ENCODE peak calls at places on chromosomes 5 and 9, in nine cellular contexts. P is MCF 10A, X is spleen, I is osteocyte, Q is BJ, M is coronary artery, W is fibroblast of lung, A is pancreas, S is fibroblast of mammary gland. N is an unnamed sample.

GRCh38 chr5:100827481-100827889 is 75.6 kb downstream of the ST8SIA4 start:
- DNase-seq in A (no peak), M (no peak), X (no peak), Q (no peak), I (no peak), W (peak; percentile 27), S (peak; percentile 5), P (peak; percentile 22), N (no peak)

GRCh38 chr9:131420913-131421312 is 27.0 kb downstream of the PRRC2B start:
- DNase-seq in W (peak; percentile 63), M (no peak), Q (no peak), A (no peak), P (peak; percentile 75), X (no peak), I (no peak), S (peak; percentile 57), N (no peak)

GRCh38 chr5:149392718-149393117 is 13.6 kb upstream of the IL17B start:
- DNase-seq in X (no peak), M (no peak), I (no peak), S (peak; percentile 92), A (no peak), P (peak; percentile 66), Q (no peak), W (peak; percentile 68), N (no peak)

GRCh38 chr5:171363846-171364245 is 23.8 kb upstream of the NPM1 start:
- DNase-seq in M (no peak), I (no peak), A (no peak), P (no peak), S (no peak), X (no peak), Q (no peak), W (no peak), N (no peak)

GRCh38 chr5:93800988-93801811 is 59.8 kb upstream of the POU5F2 start:
- DNase-seq in Q (no peak), W (peak; percentile 81), S (peak; percentile 66), M (no peak), X (no peak), A (no peak), P (peak; percentile 69), I (no peak), N (no peak)

GRCh38 chr9:126499005-126499910 is 114.5 kb upstream of the LMX1B start:
- DNase-seq in X (peak; percentile 90), M (no peak), S (peak; percentile 15), I (peak; percentile 83), W (peak; percentile 43), P (peak; percentile 48), A (no peak), Q (no peak), N (no peak)

GRCh38 chr5:147223951-147224791 is 10.7 kb upstream of the STK32A start:
- DNase-seq in W (peak; percentile 64), S (peak; percentile 61), M (no peak), I (no peak), A (peak; percentile 16), Q (peak; percentile 3), X (no peak), P (peak; percentile 78), N (peak; percentile 20)

GRCh38 chr5:73883646-73884045 is 257.6 kb downstream of the ARHGEF28 start:
- DNase-seq in Q (no peak), W (no peak), M (no peak), X (no peak), I (no peak), A (no peak), S (no peak), P (no peak), N (no peak)

GRCh38 chr9:14205463-14205862 is 108.5 kb downstream of the NFIB start:
- DNase-seq in M (no peak), A (no peak), Q (peak; percentile 6), S (peak; percentile 85), P (peak; percentile 70), W (peak; percentile 63), I (no peak), X (no peak), N (no peak)

GRCh38 chr5:113984928-113985327 is 376.9 kb upstream of the KCNN2 start:
- DNase-seq in M (no peak), I (no peak), W (no peak), A (peak; percentile 34), Q (no peak), P (no peak), S (no peak), X (no peak), N (no peak)

GRCh38 chr5:172164773-172165212 is 23.2 kb downstream of the STK10 start:
- DNase-seq in I (no peak), X (no peak), A (no peak), M (no peak), P (no peak), Q (no peak), S (peak; percentile 52), W (peak; percentile 50), N (no peak)

GRCh38 chr9:86488794-86489193 is 134.6 kb upstream of the TUT7 start:
- DNase-seq in M (no peak), W (no peak), S (no peak), X (no peak), A (no peak), P (no peak), I (no peak), Q (no peak), N (no peak)

GRCh38 chr5:82447913-82448312 is 169.8 kb upstream of the RPS23 start:
- DNase-seq in W (peak; percentile 10), A (no peak), I (no peak), S (peak; percentile 74), P (no peak), M (no peak), X (no peak), Q (no peak), N (no peak)

GRCh38 chr5:153187503-153187902 is 303.0 kb upstream of the GRIA1 start:
- DNase-seq in S (no peak), P (no peak), X (no peak), W (no peak), I (no peak), M (no peak), A (no peak), Q (no peak), N (no peak)

GRCh38 chr5:74419468-74419867 is 221.1 kb downstream of the ENC1 start:
- DNase-seq in P (no peak), X (no peak), S (no peak), I (no peak), A (no peak), M (no peak), W (no peak), Q (no peak), N (no peak)

GRCh38 chr5:108560581-108560980 is 178.7 kb upstream of the FBXL17 start:
- DNase-seq in S (peak; percentile 93), I (no peak), W (peak; percentile 79), A (no peak), X (no peak), P (peak; percentile 4), M (no peak), Q (peak; percentile 76), N (peak; percentile 75)

GRCh38 chr5:97102010-97102470 is 40.4 kb downstream of the LIX1 start:
- DNase-seq in S (no peak), X (no peak), A (no peak), M (no peak), P (no peak), I (no peak), Q (no peak), W (no peak), N (no peak)

GRCh38 chr5:72452515-72453259 is 54.5 kb downstream of the ZNF366 start:
- DNase-seq in Q (peak; percentile 59), W (peak; percentile 92), M (peak; percentile 90), I (no peak), S (peak; percentile 92), P (peak; percentile 91), X (no peak), A (peak; percentile 74), N (peak; percentile 74)

GRCh38 chr9:3181049-3181953 is 337.4 kb upstream of the PUM3 start:
- DNase-seq in A (peak; percentile 37), M (no peak), I (no peak), Q (no peak), S (peak; percentile 27), P (peak; percentile 40), W (no peak), X (no peak), N (no peak)

GRCh38 chr5:93883459-93883858 is 142.1 kb upstream of the POU5F2 start:
- DNase-seq in X (no peak), M (no peak), I (no peak), S (no peak), P (peak; percentile 9), Q (no peak), A (no peak), W (peak; percentile 49), N (no peak)

GRCh38 chr5:150442699-150443080 is 6.8 kb downstream of the RPS14 start:
- DNase-seq in I (no peak), P (no peak), W (no peak), X (no peak), A (no peak), S (no peak), M (no peak), Q (no peak), N (no peak)

GRCh38 chr9:111828193-111828592 is 33.5 kb upstream of the SHOC1 start:
- DNase-seq in I (no peak), P (peak; percentile 42), S (peak; percentile 55), M (no peak), W (peak; percentile 20), A (no peak), Q (no peak), X (no peak), N (no peak)
- TF ChIP-seq CTCF in I (peak; percentile 40), P (no peak), S (peak; percentile 26), M (no peak), W (peak; percentile 12), A (no peak), Q (peak; percentile 5), X (peak; percentile 32), N (peak; percentile 4)

GRCh38 chr9:93127395-93127911 is 6.6 kb downstream of the NINJ1 start:
- DNase-seq in X (peak; percentile 79), W (peak; percentile 36), A (peak; percentile 2), M (no peak), P (no peak), Q (no peak), I (no peak), S (no peak), N (no peak)
- TF ChIP-seq CTCF in X (no peak), W (no peak), A (no peak), M (no peak), P (no peak), Q (no peak), I (no peak), S (no peak), N (no peak)

GRCh38 chr5:156835905-156836304 is 14.2 kb upstream of the PPP1R2B start:
- DNase-seq in I (no peak), M (no peak), W (no peak), X (no peak), P (no peak), A (no peak), S (no peak), Q (no peak), N (no peak)
- TF ChIP-seq CTCF in I (no peak), M (no peak), W (no peak), X (no peak), P (peak; percentile 43), A (no peak), S (no peak), Q (no peak), N (no peak)

DNA sequence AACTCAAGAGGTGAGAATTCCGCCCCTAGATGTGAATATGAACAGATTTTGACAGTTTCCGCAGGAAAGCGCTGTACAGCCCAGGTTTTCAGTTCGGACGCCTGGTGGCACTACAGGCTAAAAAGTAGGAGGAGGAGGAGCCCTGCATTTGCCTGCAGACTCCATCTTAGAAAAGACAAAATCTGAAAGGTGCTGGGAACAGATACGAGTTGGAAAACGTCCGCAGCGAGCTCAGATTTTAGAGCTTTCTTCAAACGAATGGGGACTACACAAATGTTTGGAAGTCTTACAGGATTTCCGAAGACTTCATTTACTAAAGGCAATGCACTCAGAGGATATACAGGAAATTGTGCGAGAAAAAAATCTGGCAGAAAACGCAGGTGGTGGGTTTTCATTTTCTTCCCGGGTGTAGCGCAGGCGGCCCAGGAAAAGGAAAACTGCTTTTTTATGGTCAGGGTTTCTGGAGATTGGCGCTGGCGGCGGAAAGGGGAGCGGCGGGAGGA is 9.9 kb upstream of the PCDHB2 start:
- DNase-seq in W (peak; percentile 43), M (no peak), I (no peak), X (no peak), S (peak; percentile 49), Q (peak; percentile 14), P (peak; percentile 49), A (peak; percentile 51), N (no peak)
- TF ChIP-seq CTCF in W (peak; percentile 46), M (no peak), I (peak; percentile 50), X (peak; percentile 38), S (peak; percentile 51), Q (peak; percentile 61), P (peak; percentile 59), A (no peak), N (peak; percentile 26)

N was measured in AG09319.